ENCODE peak calls at places on chromosomes 16 and 17, in six cellular contexts. One of them, this sample, is unnamed.

GRCh38 chr17:68170246-68170645 is 77.6 kb upstream of the AMZ2 start:
- DNase-seq in activated naive CD8-positive, alpha-beta T cell treated with anti-CD3 and anti-CD28 coated beads, Interleukin-2, amount 50 U/mL, for 24 hours: no peak
- DNase-seq in NCI-H748 treated with DMSO at 0.1 percent for 48 hours: no peak
- DNase-seq in K562: no peak
- DNase-seq in activated CD4-positive, alpha-beta T cell treated with anti-CD3 and anti-CD28 coated beads, Interleukin-2, amount 50 U/mL, for 1 hour: no peak
- DNase-seq in hypothalamus: no peak
- DNase-seq in this sample: no peak

GRCh38 chr17:34511265-34511664 is 68.1 kb upstream of the TMEM132E start:
- DNase-seq in activated naive CD8-positive, alpha-beta T cell treated with anti-CD3 and anti-CD28 coated beads, Interleukin-2, amount 50 U/mL, for 24 hours: no peak
- DNase-seq in NCI-H748 treated with DMSO at 0.1 percent for 48 hours: no peak
- DNase-seq in K562: no peak
- DNase-seq in activated CD4-positive, alpha-beta T cell treated with anti-CD3 and anti-CD28 coated beads, Interleukin-2, amount 50 U/mL, for 1 hour: no peak
- DNase-seq in hypothalamus: no peak
- DNase-seq in this sample: no peak

GRCh38 chr16:56401482-56401881 is 23.9 kb downstream of the AMFR start:
- DNase-seq in activated naive CD8-positive, alpha-beta T cell treated with anti-CD3 and anti-CD28 coated beads, Interleukin-2, amount 50 U/mL, for 24 hours: no peak
- DNase-seq in NCI-H748 treated with DMSO at 0.1 percent for 48 hours: no peak
- DNase-seq in K562: peak
- DNase-seq in activated CD4-positive, alpha-beta T cell treated with anti-CD3 and anti-CD28 coated beads, Interleukin-2, amount 50 U/mL, for 1 hour: no peak
- DNase-seq in hypothalamus: no peak
- DNase-seq in this sample: no peak

GRCh38 chr17:66682293-66682692 is 152.6 kb upstream of the CACNG5 start:
- DNase-seq in activated naive CD8-positive, alpha-beta T cell treated with anti-CD3 and anti-CD28 coated beads, Interleukin-2, amount 50 U/mL, for 24 hours: no peak
- DNase-seq in NCI-H748 treated with DMSO at 0.1 percent for 48 hours: no peak
- DNase-seq in K562: no peak
- DNase-seq in activated CD4-positive, alpha-beta T cell treated with anti-CD3 and anti-CD28 coated beads, Interleukin-2, amount 50 U/mL, for 1 hour: no peak
- DNase-seq in hypothalamus: no peak
- DNase-seq in this sample: no peak

GRCh38 chr17:21029515-21029914 is 13.3 kb downstream of the USP22 start:
- DNase-seq in activated naive CD8-positive, alpha-beta T cell treated with anti-CD3 and anti-CD28 coated beads, Interleukin-2, amount 50 U/mL, for 24 hours: no peak
- DNase-seq in NCI-H748 treated with DMSO at 0.1 percent for 48 hours: no peak
- DNase-seq in K562: no peak
- DNase-seq in activated CD4-positive, alpha-beta T cell treated with anti-CD3 and anti-CD28 coated beads, Interleukin-2, amount 50 U/mL, for 1 hour: no peak
- DNase-seq in hypothalamus: no peak
- DNase-seq in this sample: no peak

GRCh38 chr16:89584768-89585549 is 9.4 kb downstream of the CPNE7 start:
- DNase-seq in activated naive CD8-positive, alpha-beta T cell treated with anti-CD3 and anti-CD28 coated beads, Interleukin-2, amount 50 U/mL, for 24 hours: no peak
- DNase-seq in NCI-H748 treated with DMSO at 0.1 percent for 48 hours: no peak
- DNase-seq in K562: no peak
- DNase-seq in activated CD4-positive, alpha-beta T cell treated with anti-CD3 and anti-CD28 coated beads, Interleukin-2, amount 50 U/mL, for 1 hour: no peak
- DNase-seq in hypothalamus: no peak
- DNase-seq in this sample: no peak

GRCh38 chr16:12532871-12533610 is 270.6 kb downstream of the CPPED1 start:
- DNase-seq in activated naive CD8-positive, alpha-beta T cell treated with anti-CD3 and anti-CD28 coated beads, Interleukin-2, amount 50 U/mL, for 24 hours: peak
- DNase-seq in NCI-H748 treated with DMSO at 0.1 percent for 48 hours: no peak
- DNase-seq in K562: no peak
- DNase-seq in activated CD4-positive, alpha-beta T cell treated with anti-CD3 and anti-CD28 coated beads, Interleukin-2, amount 50 U/mL, for 1 hour: peak
- DNase-seq in hypothalamus: no peak
- DNase-seq in this sample: no peak

GRCh38 chr16:57276596-57276995 is 7.9 kb downstream of the PLLP start:
- DNase-seq in activated naive CD8-positive, alpha-beta T cell treated with anti-CD3 and anti-CD28 coated beads, Interleukin-2, amount 50 U/mL, for 24 hours: no peak
- DNase-seq in NCI-H748 treated with DMSO at 0.1 percent for 48 hours: no peak
- DNase-seq in K562: no peak
- DNase-seq in activated CD4-positive, alpha-beta T cell treated with anti-CD3 and anti-CD28 coated beads, Interleukin-2, amount 50 U/mL, for 1 hour: no peak
- DNase-seq in hypothalamus: no peak
- DNase-seq in this sample: no peak

GRCh38 chr17:36124879-36125824 is 21.5 kb downstream of the CCL4 start:
- DNase-seq in activated naive CD8-positive, alpha-beta T cell treated with anti-CD3 and anti-CD28 coated beads, Interleukin-2, amount 50 U/mL, for 24 hours: no peak
- DNase-seq in NCI-H748 treated with DMSO at 0.1 percent for 48 hours: no peak
- DNase-seq in K562: peak
- DNase-seq in activated CD4-positive, alpha-beta T cell treated with anti-CD3 and anti-CD28 coated beads, Interleukin-2, amount 50 U/mL, for 1 hour: no peak
- DNase-seq in hypothalamus: no peak
- DNase-seq in this sample: no peak

GRCh38 chr17:74749262-74750038 is 1.0 kb downstream of the NHERF1 start:
- DNase-seq in activated naive CD8-positive, alpha-beta T cell treated with anti-CD3 and anti-CD28 coated beads, Interleukin-2, amount 50 U/mL, for 24 hours: peak
- DNase-seq in NCI-H748 treated with DMSO at 0.1 percent for 48 hours: no peak
- DNase-seq in K562: peak
- DNase-seq in activated CD4-positive, alpha-beta T cell treated with anti-CD3 and anti-CD28 coated beads, Interleukin-2, amount 50 U/mL, for 1 hour: no peak
- DNase-seq in hypothalamus: no peak
- DNase-seq in this sample: no peak

GRCh38 chr16:20799599-20799998 is 6.7 kb downstream of the ERI2 start:
- DNase-seq in activated naive CD8-positive, alpha-beta T cell treated with anti-CD3 and anti-CD28 coated beads, Interleukin-2, amount 50 U/mL, for 24 hours: no peak
- DNase-seq in NCI-H748 treated with DMSO at 0.1 percent for 48 hours: no peak
- DNase-seq in K562: peak
- DNase-seq in activated CD4-positive, alpha-beta T cell treated with anti-CD3 and anti-CD28 coated beads, Interleukin-2, amount 50 U/mL, for 1 hour: no peak
- DNase-seq in hypothalamus: no peak
- DNase-seq in this sample: no peak

GRCh38 chr16:74573622-74574021 is 33.3 kb downstream of the GLG1 start:
- DNase-seq in activated naive CD8-positive, alpha-beta T cell treated with anti-CD3 and anti-CD28 coated beads, Interleukin-2, amount 50 U/mL, for 24 hours: no peak
- DNase-seq in NCI-H748 treated with DMSO at 0.1 percent for 48 hours: no peak
- DNase-seq in K562: no peak
- DNase-seq in activated CD4-positive, alpha-beta T cell treated with anti-CD3 and anti-CD28 coated beads, Interleukin-2, amount 50 U/mL, for 1 hour: no peak
- DNase-seq in hypothalamus: no peak
- DNase-seq in this sample: no peak

GRCh38 chr17:1455291-1455747 is 713 bp downstream of the CRK start:
- DNase-seq in activated naive CD8-positive, alpha-beta T cell treated with anti-CD3 and anti-CD28 coated beads, Interleukin-2, amount 50 U/mL, for 24 hours: peak
- DNase-seq in NCI-H748 treated with DMSO at 0.1 percent for 48 hours: peak
- DNase-seq in K562: peak
- DNase-seq in activated CD4-positive, alpha-beta T cell treated with anti-CD3 and anti-CD28 coated beads, Interleukin-2, amount 50 U/mL, for 1 hour: peak
- DNase-seq in hypothalamus: peak
- DNase-seq in this sample: peak

GRCh38 chr16:20610892-20611349 is 34.8 kb upstream of the ACSM2B start:
- DNase-seq in activated naive CD8-positive, alpha-beta T cell treated with anti-CD3 and anti-CD28 coated beads, Interleukin-2, amount 50 U/mL, for 24 hours: no peak
- DNase-seq in NCI-H748 treated with DMSO at 0.1 percent for 48 hours: no peak
- DNase-seq in K562: no peak
- DNase-seq in activated CD4-positive, alpha-beta T cell treated with anti-CD3 and anti-CD28 coated beads, Interleukin-2, amount 50 U/mL, for 1 hour: no peak
- DNase-seq in hypothalamus: no peak
- DNase-seq in this sample: no peak

GRCh38 chr16:86682219-86682904 is 104.0 kb downstream of the FOXL1 start:
- DNase-seq in activated naive CD8-positive, alpha-beta T cell treated with anti-CD3 and anti-CD28 coated beads, Interleukin-2, amount 50 U/mL, for 24 hours: no peak
- DNase-seq in NCI-H748 treated with DMSO at 0.1 percent for 48 hours: no peak
- DNase-seq in K562: no peak
- DNase-seq in activated CD4-positive, alpha-beta T cell treated with anti-CD3 and anti-CD28 coated beads, Interleukin-2, amount 50 U/mL, for 1 hour: no peak
- DNase-seq in hypothalamus: no peak
- DNase-seq in this sample: no peak

GRCh38 chr17:62681061-62681938 is 53.8 kb downstream of the MRC2 start:
- DNase-seq in activated naive CD8-positive, alpha-beta T cell treated with anti-CD3 and anti-CD28 coated beads, Interleukin-2, amount 50 U/mL, for 24 hours: no peak
- DNase-seq in NCI-H748 treated with DMSO at 0.1 percent for 48 hours: no peak
- DNase-seq in K562: peak
- DNase-seq in activated CD4-positive, alpha-beta T cell treated with anti-CD3 and anti-CD28 coated beads, Interleukin-2, amount 50 U/mL, for 1 hour: no peak
- DNase-seq in hypothalamus: no peak
- DNase-seq in this sample: no peak

GRCh38 chr17:3683054-3683511 is 12.9 kb downstream of the P2RX5 start:
- DNase-seq in activated naive CD8-positive, alpha-beta T cell treated with anti-CD3 and anti-CD28 coated beads, Interleukin-2, amount 50 U/mL, for 24 hours: peak
- DNase-seq in NCI-H748 treated with DMSO at 0.1 percent for 48 hours: no peak
- DNase-seq in K562: peak
- DNase-seq in activated CD4-positive, alpha-beta T cell treated with anti-CD3 and anti-CD28 coated beads, Interleukin-2, amount 50 U/mL, for 1 hour: peak
- DNase-seq in hypothalamus: no peak
- DNase-seq in this sample: no peak

GRCh38 chr17:42453544-42453943 is 5.1 kb upstream of the ATP6V0A1 start:
- DNase-seq in activated naive CD8-positive, alpha-beta T cell treated with anti-CD3 and anti-CD28 coated beads, Interleukin-2, amount 50 U/mL, for 24 hours: no peak
- DNase-seq in NCI-H748 treated with DMSO at 0.1 percent for 48 hours: no peak
- DNase-seq in K562: no peak
- DNase-seq in activated CD4-positive, alpha-beta T cell treated with anti-CD3 and anti-CD28 coated beads, Interleukin-2, amount 50 U/mL, for 1 hour: no peak
- DNase-seq in hypothalamus: no peak
- DNase-seq in this sample: no peak

GRCh38 chr17:69637399-69638165 is 223.1 kb downstream of the MAP2K6 start:
- DNase-seq in activated naive CD8-positive, alpha-beta T cell treated with anti-CD3 and anti-CD28 coated beads, Interleukin-2, amount 50 U/mL, for 24 hours: no peak
- DNase-seq in NCI-H748 treated with DMSO at 0.1 percent for 48 hours: no peak
- DNase-seq in K562: no peak
- DNase-seq in activated CD4-positive, alpha-beta T cell treated with anti-CD3 and anti-CD28 coated beads, Interleukin-2, amount 50 U/mL, for 1 hour: no peak
- DNase-seq in hypothalamus: no peak
- DNase-seq in this sample: no peak

GRCh38 chr16:14436410-14436955 is 193.6 kb downstream of the PARN start:
- DNase-seq in activated naive CD8-positive, alpha-beta T cell treated with anti-CD3 and anti-CD28 coated beads, Interleukin-2, amount 50 U/mL, for 24 hours: peak
- DNase-seq in NCI-H748 treated with DMSO at 0.1 percent for 48 hours: no peak
- DNase-seq in K562: no peak
- DNase-seq in activated CD4-positive, alpha-beta T cell treated with anti-CD3 and anti-CD28 coated beads, Interleukin-2, amount 50 U/mL, for 1 hour: peak
- DNase-seq in hypothalamus: no peak
- DNase-seq in this sample: no peak